ENCODE peak calls at places on chromosomes 2 and 18, in four cellular contexts. N, O, E and Q are unnamed samples.

GRCh38 chr2:121130301-121130850 is 154.6 kb downstream of the TFCP2L1 start:
- DNase-seq in N (no peak), O (no peak), E (no peak), Q (no peak)

GRCh38 chr2:184372484-184372883 is 225.8 kb upstream of the ZNF804A start:
- DNase-seq in N (no peak), O (no peak), E (no peak), Q (no peak)

GRCh38 chr2:98824256-98825042 is 93.5 kb upstream of the MGAT4A start:
- DNase-seq in N (no peak), O (no peak), E (no peak), Q (no peak)

GRCh38 chr2:191198271-191198670 is 46.9 kb upstream of the MYO1B start:
- DNase-seq in N (no peak), O (no peak), E (no peak), Q (no peak)

GRCh38 chr2:234858790-234859329 is 93.0 kb upstream of the SH3BP4 start:
- DNase-seq in N (no peak), O (no peak), E (no peak), Q (no peak)

GRCh38 chr18:67771271-67771670 is 254.8 kb upstream of the DSEL start:
- DNase-seq in N (no peak), O (peak; percentile 72), E (no peak), Q (no peak)

GRCh38 chr2:109460553-109461324 is 153.0 kb downstream of the SEPTIN10 start:
- DNase-seq in N (no peak), O (no peak), E (no peak), Q (no peak)

GRCh38 chr2:163713534-163714311 is 22.1 kb downstream of the FIGN start:
- DNase-seq in N (no peak), O (no peak), E (no peak), Q (no peak)

GRCh38 chr18:23127145-23127544 is 8.1 kb upstream of the CABLES1 start:
- DNase-seq in N (no peak), O (peak; percentile 31), E (no peak), Q (no peak)

GRCh38 chr2:152406836-152407161 is 71.8 kb downstream of the FMNL2 start:
- DNase-seq in N (no peak), O (peak; percentile 23), E (no peak), Q (no peak)
- H3K4me3 ChIP-seq in N (peak overlapping the region; percentile 51), O (peak overlapping the region; percentile 69), E (no peak overlapping the region), Q (no peak overlapping the region)

GRCh38 chr18:58150772-58151171 is 106.7 kb downstream of the NEDD4L start:
- DNase-seq in N (no peak), O (no peak), E (no peak), Q (no peak)
- H3K4me1 ChIP-seq in N (no peaks in the 10 kb centered on the region), O (no peaks in the 10 kb centered on the region), E (no peaks in the 10 kb centered on the region), Q (no peaks in the 10 kb centered on the region)

DNA sequence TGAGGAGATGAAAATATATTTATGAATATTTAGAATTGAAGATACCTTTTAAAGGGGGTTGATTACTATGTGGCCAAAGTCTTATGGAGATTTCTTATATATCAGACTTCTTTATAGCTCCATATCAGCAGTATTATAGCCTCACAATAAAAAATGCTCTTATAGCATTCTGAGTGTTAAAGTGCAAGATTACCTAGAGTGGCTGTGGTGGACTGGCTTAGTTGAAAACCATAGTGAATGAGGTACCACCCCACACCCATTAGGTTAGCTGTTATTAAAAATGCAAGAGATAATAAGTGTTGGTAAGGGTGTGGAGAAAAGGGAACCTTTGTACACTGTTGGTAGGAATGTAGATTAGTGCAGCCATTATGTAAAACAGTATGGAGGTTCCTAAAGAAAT is 39.7 kb downstream of the NCOA1 start:
- DNase-seq in N (no peak), O (no peak), E (no peak), Q (no peak)
- H3K27ac ChIP-seq in N (no peak overlapping the region), O (no peak overlapping the region), E (no peak overlapping the region), Q (no peak overlapping the region)

DNA sequence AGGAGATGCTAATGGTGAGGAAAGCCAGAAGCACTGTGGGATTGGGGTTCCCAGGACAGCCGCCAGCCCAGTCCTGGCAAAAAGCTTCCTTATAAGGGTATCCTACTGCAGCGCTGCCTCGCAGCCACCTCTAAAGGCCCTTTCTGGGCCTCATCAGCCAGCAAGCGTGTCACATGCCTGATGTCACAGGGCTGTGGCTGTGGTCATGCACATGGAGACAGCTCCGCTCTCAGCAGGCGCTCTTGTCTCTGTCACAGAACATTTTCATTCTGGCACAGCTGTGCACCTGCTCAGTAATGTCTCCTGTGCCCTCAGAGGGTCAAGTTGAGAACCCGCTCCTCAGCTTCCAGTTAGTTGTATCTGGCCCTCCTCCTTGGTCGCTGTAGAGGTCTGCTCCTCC is 17.7 kb upstream of the MAL start:
- DNase-seq in N (peak; percentile 60), O (no peak), E (no peak), Q (no peak)
- H3K4me3 ChIP-seq in N (no peak overlapping the region), O (no peak overlapping the region), E (no peak overlapping the region), Q (no peak overlapping the region)